ENCODE peak calls at places on chromosomes 5 and 9, in five cellular contexts. H, I, Y, Z and L are unnamed samples. For H3K4me1, the result is how much of the 10 kb centered on the place peaks cover.

GRCh38 chr5:137613554-137614265 is 114.6 kb upstream of the SPOCK1 start:
- DNase-seq in H (no peak), I (no peak), Y (no peak), Z (peak), L (peak)

GRCh38 chr9:121599186-121599871 is 52.1 kb upstream of the DAB2IP start:
- DNase-seq in H (peak), I (peak), Y (no peak), Z (peak), L (peak)

GRCh38 chr9:91156451-91157234 is 205.1 kb downstream of the AUH start:
- DNase-seq in H (no peak), I (peak), Y (no peak), Z (peak), L (no peak)

GRCh38 chr5:109155625-109156024 is 254.1 kb downstream of the PJA2 start:
- DNase-seq in H (no peak), I (no peak), Y (no peak), Z (no peak), L (no peak)

GRCh38 chr5:1800470-1801060 is 642 bp upstream of the NDUFS6 start:
- DNase-seq in H (peak), I (peak), Y (peak), Z (no peak), L (peak)

GRCh38 chr5:3671366-3671765 is 75.7 kb downstream of the IRX1 start:
- DNase-seq in H (no peak), I (no peak), Y (no peak), Z (no peak), L (no peak)

GRCh38 chr5:1730487-1730847 is 69.2 kb downstream of the MRPL36 start:
- DNase-seq in H (no peak), I (peak), Y (no peak), Z (no peak), L (no peak)

GRCh38 chr5:148963679-148964078 is 99.2 kb downstream of the SH3TC2 start:
- DNase-seq in H (peak), I (no peak), Y (no peak), Z (no peak), L (no peak)

GRCh38 chr5:140220032-140220697 is 45.2 kb downstream of the CYSTM1 start:
- DNase-seq in H (peak), I (no peak), Y (no peak), Z (peak), L (no peak)

GRCh38 chr5:140219068-140219971 is 44.3 kb downstream of the CYSTM1 start:
- DNase-seq in H (no peak), I (peak), Y (peak), Z (peak), L (peak)

GRCh38 chr5:140216468-140217074 is 41.6 kb downstream of the CYSTM1 start:
- DNase-seq in H (no peak), I (peak), Y (no peak), Z (no peak), L (no peak)

GRCh38 chr5:140214831-140215230 is 39.8 kb downstream of the CYSTM1 start:
- DNase-seq in H (peak), I (no peak), Y (peak), Z (peak), L (peak)

GRCh38 chr5:140217299-140218026 is 42.5 kb downstream of the CYSTM1 start:
- DNase-seq in H (no peak), I (no peak), Y (no peak), Z (no peak), L (no peak)
- H3K9ac ChIP-seq in H (no peak), I (no peak), Y (no peak), Z (no peak), L (no peak)

GRCh38 chr5:135367554-135367953 is 31.5 kb downstream of the MACROH2A1 start:
- DNase-seq in H (no peak), I (no peak), Y (no peak), Z (no peak), L (peak)

GRCh38 chr5:135362102-135362501 is 36.9 kb downstream of the MACROH2A1 start:
- DNase-seq in H (no peak), I (no peak), Y (no peak), Z (no peak), L (no peak)

GRCh38 chr5:135365281-135365680 is 33.8 kb downstream of the MACROH2A1 start:
- DNase-seq in H (no peak), I (no peak), Y (no peak), Z (no peak), L (no peak)

GRCh38 chr5:135367070-135367469 is 32.0 kb downstream of the MACROH2A1 start:
- DNase-seq in H (peak), I (no peak), Y (peak), Z (no peak), L (peak)

DNA sequence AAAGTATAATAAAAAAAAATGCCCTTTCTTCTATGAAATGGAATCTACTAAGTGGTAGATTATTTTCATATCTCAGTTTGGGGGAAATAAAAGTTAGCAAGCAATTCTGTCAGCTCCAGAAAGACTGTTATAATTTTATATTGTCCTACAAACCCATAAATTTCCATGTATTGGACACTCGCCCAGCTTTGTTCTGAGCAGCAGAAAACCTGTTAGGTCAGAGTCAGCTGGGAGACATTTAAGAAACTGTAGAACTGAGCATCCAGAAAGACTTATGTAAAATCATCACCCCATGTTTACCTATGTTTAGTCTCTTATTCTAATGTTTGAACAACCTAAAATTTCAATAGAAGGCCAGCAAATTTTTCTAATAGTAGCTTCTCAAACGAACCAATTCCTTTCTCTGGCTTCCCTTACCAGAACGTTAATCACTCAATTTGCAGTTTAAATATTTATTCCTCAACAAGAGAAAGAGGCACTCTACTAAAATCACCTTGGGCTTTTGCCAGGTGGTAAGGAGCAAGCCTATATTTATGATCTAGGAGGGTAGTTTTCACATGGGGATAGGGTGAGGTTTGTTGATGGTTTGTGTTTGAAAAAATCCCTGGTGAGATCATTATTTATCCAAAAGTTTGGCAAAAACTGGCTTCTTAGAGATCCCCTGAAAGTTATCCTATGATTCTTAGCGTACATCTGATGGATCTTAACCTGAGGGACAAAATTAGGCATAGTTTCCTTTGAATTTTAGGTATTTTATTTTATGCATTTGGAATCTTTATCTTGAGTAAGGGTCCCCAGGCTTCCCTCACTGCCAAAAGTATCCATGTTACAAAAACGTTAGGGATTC is 34.4 kb downstream of the MACROH2A1 start:
- DNase-seq in H (no peak), I (peak), Y (no peak), Z (no peak), L (no peak)
- H3K4me1 ChIP-seq in H (under half), I (under half), Y (under half), Z (under half), L (under half)

DNA sequence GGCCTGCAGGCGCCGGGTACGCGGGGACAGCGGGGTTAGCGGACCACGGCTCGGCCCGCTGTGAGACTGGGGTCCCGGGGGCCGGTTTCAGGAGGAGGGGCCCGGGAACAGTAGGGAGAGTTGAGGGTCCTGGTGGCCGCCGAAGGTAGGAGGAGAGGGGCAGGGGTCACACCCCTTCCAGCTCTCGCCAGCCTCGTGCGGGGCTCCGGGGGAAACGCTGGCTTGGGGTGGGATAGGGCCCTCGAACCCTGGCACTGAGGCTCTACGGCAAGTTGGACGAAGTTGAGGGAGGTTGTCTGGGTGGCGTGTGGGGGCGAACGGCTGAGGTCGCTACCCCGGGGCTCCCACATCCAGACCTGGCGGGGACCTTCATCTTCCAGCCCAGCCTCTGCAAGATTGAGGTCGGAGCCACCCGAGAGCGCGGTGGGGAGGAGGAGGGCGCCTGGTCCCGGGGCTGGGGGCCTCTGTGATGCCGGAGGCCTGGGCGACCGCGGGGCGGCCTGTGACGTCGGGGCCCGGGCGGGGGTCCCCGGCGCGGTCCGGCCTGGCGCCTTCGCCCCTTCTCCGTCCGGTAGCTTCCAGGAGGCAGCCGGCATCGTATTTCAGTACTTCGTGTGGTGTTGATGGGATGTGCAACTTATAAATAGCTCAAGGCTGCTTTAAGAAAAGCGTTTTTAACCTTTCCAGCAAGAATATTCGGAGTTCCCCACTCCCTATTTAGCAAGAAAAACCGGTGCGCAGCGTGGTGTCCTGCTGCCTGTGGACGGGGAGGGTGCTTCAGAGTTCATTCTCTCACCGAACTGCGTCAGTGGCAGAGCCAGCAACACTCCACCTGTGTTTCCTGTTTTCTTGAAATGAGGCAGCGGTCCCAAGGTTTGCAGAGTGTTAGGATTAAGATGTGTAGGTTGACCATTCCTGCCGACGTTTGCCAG is 910 bp downstream of the HABP4 start:
- DNase-seq in H (peak), I (peak), Y (peak), Z (peak), L (peak)
- H3K9ac ChIP-seq in H (peak), I (peak), Y (peak), Z (peak), L (peak)

GRCh38 chr5:60927450-60927849 is 17.4 kb downstream of the ERCC8 start:
- DNase-seq in H (no peak), I (no peak), Y (no peak), Z (no peak), L (no peak)
- H3K4me1 ChIP-seq in H (under half), I (under half), Y (under half), Z (under half), L (under half)

DNA sequence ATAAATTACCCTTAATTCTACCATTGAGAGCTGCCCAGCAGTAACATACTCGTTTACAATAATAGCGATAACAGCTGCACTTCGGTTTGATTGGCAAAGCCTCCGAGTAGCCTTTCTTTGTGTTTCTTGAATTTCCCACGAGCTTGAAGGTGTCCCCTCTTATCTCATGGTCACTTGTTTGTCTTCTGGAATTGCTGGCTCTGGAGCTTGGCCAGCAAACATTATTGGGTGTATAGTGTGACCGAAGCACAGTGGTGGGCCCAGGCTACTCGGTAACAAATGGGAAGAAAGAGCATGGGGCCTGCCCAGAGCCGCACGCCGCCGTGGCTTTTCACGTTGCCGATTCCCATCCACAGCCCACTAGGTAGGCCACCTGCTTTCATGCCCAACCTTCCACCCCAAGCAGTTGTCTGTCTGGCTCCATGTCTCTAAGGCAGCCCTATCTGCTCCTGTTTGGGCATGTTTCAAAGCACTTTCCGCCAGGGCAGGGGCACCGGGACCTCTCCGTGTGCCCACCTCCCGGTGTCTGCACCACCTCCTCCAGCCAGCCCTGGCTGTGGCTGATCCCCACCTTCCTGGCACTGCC is 8.7 kb downstream of the STKLD1 start:
- DNase-seq in H (no peak), I (no peak), Y (no peak), Z (no peak), L (no peak)
- H3K9ac ChIP-seq in H (no peak), I (no peak), Y (no peak), Z (no peak), L (no peak)

GRCh38 chr5:40791715-40792139 is 6.4 kb downstream of the PRKAA1 start:
- DNase-seq in H (no peak), I (no peak), Y (peak), Z (peak), L (peak)
- H3K4me1 ChIP-seq in H (under half), I (under half), Y (under half), Z (under half), L (under half)

GRCh38 chr9:71665247-71665646 is 103.1 kb downstream of the CEMIP2 start:
- DNase-seq in H (no peak), I (no peak), Y (no peak), Z (no peak), L (no peak)
- H3K9ac ChIP-seq in H (no peak), I (no peak), Y (no peak), Z (no peak), L (no peak)

GRCh38 chr5:172873513-172873912 is 39.5 kb downstream of the ERGIC1 start:
- DNase-seq in H (no peak), I (no peak), Y (no peak), Z (no peak), L (no peak)

GRCh38 chr5:172872997-172873491 is 39.0 kb downstream of the ERGIC1 start:
- DNase-seq in H (peak), I (no peak), Y (peak), Z (peak), L (peak)

GRCh38 chr5:172877496-172878260 is 43.6 kb downstream of the ERGIC1 start:
- DNase-seq in H (no peak), I (no peak), Y (no peak), Z (no peak), L (no peak)

GRCh38 chr5:172874647-172875371 is 40.8 kb downstream of the ERGIC1 start:
- DNase-seq in H (no peak), I (no peak), Y (no peak), Z (no peak), L (no peak)

DNA sequence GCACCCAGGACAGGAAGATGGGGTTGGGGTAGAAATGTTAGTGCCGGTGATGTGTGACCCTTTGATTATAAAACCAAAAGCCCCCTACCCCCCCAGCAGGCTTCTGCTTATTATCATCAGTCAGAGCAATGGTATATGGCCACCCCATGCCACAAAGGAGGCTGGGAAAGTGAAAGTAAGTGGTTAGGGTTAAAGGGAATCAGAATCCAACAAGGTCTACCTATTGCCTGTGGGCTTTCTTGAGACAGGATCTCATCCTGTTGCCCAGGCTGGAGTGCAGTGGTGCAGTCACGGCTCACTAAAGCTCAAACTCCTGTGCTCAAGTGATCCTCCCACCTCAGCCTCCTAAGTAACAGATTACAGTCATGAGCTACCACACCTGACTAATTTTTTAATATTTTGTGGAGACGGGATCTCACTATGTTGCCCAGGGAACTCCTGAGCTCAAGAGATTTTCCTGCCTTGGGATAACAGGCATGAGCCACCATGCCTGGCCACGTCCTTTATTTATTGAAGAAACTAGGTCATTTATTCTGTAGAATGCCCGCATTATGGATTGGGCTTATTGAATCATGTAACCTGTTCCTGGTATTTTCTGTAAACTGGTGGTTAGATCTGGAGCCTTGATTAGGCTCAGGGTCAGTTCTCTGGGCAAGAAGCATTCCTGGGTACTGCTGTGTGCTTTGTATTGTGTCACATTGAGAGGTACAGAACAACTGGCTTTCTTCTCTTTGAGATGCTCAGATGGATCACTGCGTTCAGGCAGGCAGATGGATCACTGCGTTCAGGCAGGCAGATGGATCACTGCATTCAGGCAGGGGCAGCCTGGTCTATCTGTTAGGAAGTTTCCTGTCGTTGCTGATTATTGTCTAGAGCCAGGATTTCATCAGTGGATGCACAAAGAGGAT is 41.6 kb downstream of the ERGIC1 start:
- DNase-seq in H (peak), I (no peak), Y (no peak), Z (no peak), L (peak)
- H3K4me1 ChIP-seq in H (under half), I (under half), Y (under half), Z (half or more), L (half or more)